ENCODE peak calls at places on chromosome 18, in nine cellular contexts. L is ovary, A is suprapubic skin, D is AG04450, X is AG09309, H is glutamatergic neuron, G is H9, N is testis, R is progenitor cell of endocrine pancreas. W is an unnamed sample.

GRCh38 chr18:24600076-24600654 is 139.7 kb downstream of the HRH4 start:
- DNase-seq in L (no peak), A (no peak), D (peak), X (peak), H (no peak), G (no peak), N (peak), R (no peak), W (no peak)

GRCh38 chr18:11324956-11325873 is 175.8 kb upstream of the PIEZO2 start:
- DNase-seq in L (no peak), A (no peak), D (no peak), X (peak), H (no peak), G (no peak), N (no peak), R (no peak), W (no peak)

GRCh38 chr18:58756148-58756547 is 84.9 kb downstream of the MALT1 start:
- DNase-seq in L (no peak), A (no peak), D (no peak), X (no peak), H (no peak), G (no peak), N (no peak), R (no peak), W (peak)

GRCh38 chr18:31064130-31064529 is 21.6 kb upstream of the DSC3 start:
- DNase-seq in L (no peak), A (no peak), D (no peak), X (no peak), H (no peak), G (no peak), N (no peak), R (no peak), W (no peak)

GRCh38 chr18:58603365-58604067 is 25.4 kb downstream of the ALPK2 start:
- DNase-seq in L (no peak), A (no peak), D (no peak), X (no peak), H (no peak), G (no peak), N (no peak), R (no peak), W (no peak)

GRCh38 chr18:25825066-25825465 is 265.3 kb downstream of the SS18 start:
- DNase-seq in L (no peak), A (no peak), D (no peak), X (no peak), H (no peak), G (no peak), N (no peak), R (no peak), W (no peak)

GRCh38 chr18:55110436-55110835 is 151.2 kb upstream of the CCDC68 start:
- DNase-seq in L (no peak), A (no peak), D (no peak), X (no peak), H (no peak), G (no peak), N (no peak), R (no peak), W (no peak)

GRCh38 chr18:59659486-59660187 is 37.6 kb downstream of the CCBE1 start:
- DNase-seq in L (no peak), A (no peak), D (no peak), X (no peak), H (no peak), G (no peak), N (no peak), R (no peak), W (no peak)

GRCh38 chr18:31683968-31684278 is 458 bp downstream of the B4GALT6 start:
- DNase-seq in L (no peak), A (no peak), D (no peak), X (no peak), H (no peak), G (no peak), N (no peak), R (no peak), W (no peak)

GRCh38 chr18:5421981-5422380 is 121.8 kb downstream of the EPB41L3 start:
- DNase-seq in L (no peak), A (no peak), D (no peak), X (no peak), H (no peak), G (no peak), N (no peak), R (no peak), W (no peak)

GRCh38 chr18:5420909-5421308 is 122.9 kb downstream of the EPB41L3 start:
- DNase-seq in L (no peak), A (no peak), D (no peak), X (no peak), H (no peak), G (no peak), N (no peak), R (no peak), W (no peak)

GRCh38 chr18:5422626-5423025 is 121.2 kb downstream of the EPB41L3 start:
- DNase-seq in L (no peak), A (no peak), D (no peak), X (no peak), H (no peak), G (no peak), N (no peak), R (no peak), W (no peak)

GRCh38 chr18:5425721-5426120 is 118.1 kb downstream of the EPB41L3 start:
- DNase-seq in L (no peak), A (no peak), D (no peak), X (no peak), H (no peak), G (no peak), N (no peak), R (no peak), W (no peak)

GRCh38 chr18:5424903-5425302 is 118.9 kb downstream of the EPB41L3 start:
- DNase-seq in L (no peak), A (no peak), D (no peak), X (no peak), H (no peak), G (no peak), N (no peak), R (no peak), W (no peak)
- TF ChIP-seq CTCF in L (no peak), A (peak), D (peak), X (peak), H (peak), G (peak), N (peak), R (peak), W (peak)

GRCh38 chr18:8504451-8504850 is 104.8 kb upstream of the RAB12 start:
- DNase-seq in L (no peak), A (no peak), D (no peak), X (no peak), H (no peak), G (no peak), N (no peak), R (no peak), W (no peak)
- TF ChIP-seq CTCF in L (no peak), A (no peak), D (no peak), X (no peak), H (no peak), G (no peak), N (no peak), R (no peak), W (no peak)

GRCh38 chr18:79678665-79679551 is 695 bp upstream of the CTDP1 start:
- DNase-seq in L (peak), A (peak), D (peak), X (peak), H (peak), G (peak), N (peak), R (peak), W (peak)
- TF ChIP-seq CTCF in L (no peak), A (no peak), D (no peak), X (no peak), H (no peak), G (no peak), N (no peak), R (no peak), W (no peak)

GRCh38 chr18:62737474-62737873 is 22.1 kb downstream of the PHLPP1 start:
- DNase-seq in L (no peak), A (no peak), D (no peak), X (no peak), H (no peak), G (no peak), N (no peak), R (no peak), W (no peak)
- TF ChIP-seq CTCF in L (no peak), A (no peak), D (no peak), X (no peak), H (no peak), G (no peak), N (no peak), R (no peak), W (no peak)

DNA sequence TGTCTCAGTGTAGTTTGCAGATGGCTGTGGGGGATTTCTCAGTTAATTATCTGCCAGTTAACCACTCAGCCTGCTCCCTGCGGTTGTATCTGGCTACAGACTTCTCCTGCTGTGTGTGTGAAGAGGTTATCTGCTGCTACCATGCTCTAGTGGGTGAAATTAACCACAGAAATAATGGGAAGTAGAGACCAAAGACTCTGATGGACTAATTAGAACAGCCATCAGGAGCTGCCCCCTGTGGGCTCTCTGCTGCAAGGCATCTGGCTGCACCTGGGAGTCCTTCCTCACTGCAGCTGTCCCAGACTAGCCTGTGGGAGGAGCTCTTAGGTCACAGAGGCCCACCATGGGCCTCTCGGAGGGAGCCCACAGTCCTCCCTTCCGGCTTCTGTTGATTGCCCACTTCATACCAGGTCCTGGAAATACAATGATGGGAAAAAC is 66.6 kb downstream of the CTIF start:
- DNase-seq in L (no peak), A (no peak), D (no peak), X (no peak), H (peak), G (peak), N (no peak), R (no peak), W (no peak)
- TF ChIP-seq CTCF in L (no peak), A (no peak), D (peak), X (no peak), H (no peak), G (peak), N (no peak), R (peak), W (no peak)